ENCODE peak calls at places on chromosomes 6 and 20, in six cellular contexts. O is fibroblast of lung, J is HCT116, Q is heart left ventricle, Z is left lung, G is Peyer's patch. K is an unnamed sample.

GRCh38 chr6:118974790-118975189 is 39.8 kb upstream of the MCM9 start:
- DNase-seq in Z (no peak), G (no peak), Q (no peak), J (no peak), O (no peak), K (no peak)

GRCh38 chr6:129402244-129402643 is 307.7 kb downstream of the ARHGAP18 start:
- DNase-seq in Z (no peak), O (peak; percentile 5), J (no peak), Q (no peak), G (no peak), K (no peak)

GRCh38 chr6:22113046-22113766 is 183.6 kb downstream of the PRL start:
- DNase-seq in O (peak; percentile 100), J (peak; percentile 18), Z (peak; percentile 35), Q (no peak), G (no peak), K (peak; percentile 77)

GRCh38 chr6:15531973-15532372 is 130.9 kb downstream of the DTNBP1 start:
- DNase-seq in Z (no peak), J (no peak), G (no peak), Q (no peak), O (no peak), K (no peak)

GRCh38 chr20:46994341-46994740 is 99.7 kb downstream of the EYA2 start:
- DNase-seq in O (no peak), Z (no peak), J (no peak), Q (no peak), G (peak; percentile 18), K (no peak)

GRCh38 chr6:35568967-35569606 is 56.4 kb upstream of the TULP1 start:
- DNase-seq in O (no peak), Q (no peak), G (peak; percentile 48), J (no peak), Z (no peak), K (no peak)

GRCh38 chr6:134132494-134133141 is 80.2 kb upstream of the SLC2A12 start:
- DNase-seq in O (peak; percentile 81), Q (no peak), Z (no peak), J (no peak), G (no peak), K (no peak)

GRCh38 chr6:47780510-47781356 is 1.1 kb upstream of the OPN5 start:
- DNase-seq in J (peak; percentile 66), Z (no peak), G (no peak), Q (no peak), O (peak; percentile 67), K (peak; percentile 53)

GRCh38 chr20:5216663-5217062 is 89.9 kb downstream of the CDS2 start:
- DNase-seq in Z (no peak), G (no peak), J (no peak), O (no peak), Q (no peak), K (no peak)

DNA sequence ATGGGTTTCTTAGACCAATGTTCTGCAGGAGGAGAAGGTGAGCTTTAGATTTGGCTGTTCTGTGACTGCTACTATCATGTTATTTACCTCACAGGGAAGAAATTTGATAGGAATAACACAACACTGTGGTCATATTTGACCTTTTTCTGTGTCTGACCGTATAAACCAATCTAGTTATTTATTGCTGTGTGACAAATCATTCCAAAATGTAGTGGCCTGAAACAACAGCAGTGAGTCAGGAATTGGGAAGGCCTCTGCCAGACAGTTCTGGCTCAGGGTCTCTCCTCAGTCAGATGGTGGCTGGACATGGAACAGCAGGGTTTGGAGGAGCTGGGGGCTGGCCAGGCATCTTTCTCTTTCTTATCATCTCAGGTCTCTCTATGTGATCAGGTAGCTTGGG is 33.0 kb downstream of the RIPOR2 start:
- DNase-seq in J (peak; percentile 2), O (peak; percentile 91), G (no peak), Z (no peak), Q (no peak), K (no peak)
- H3K27ac ChIP-seq in J (no peak overlapping the region), O (no peak overlapping the region), G (no peak overlapping the region), Z (no peak overlapping the region), Q (no peak overlapping the region), K (no peak overlapping the region)

DNA sequence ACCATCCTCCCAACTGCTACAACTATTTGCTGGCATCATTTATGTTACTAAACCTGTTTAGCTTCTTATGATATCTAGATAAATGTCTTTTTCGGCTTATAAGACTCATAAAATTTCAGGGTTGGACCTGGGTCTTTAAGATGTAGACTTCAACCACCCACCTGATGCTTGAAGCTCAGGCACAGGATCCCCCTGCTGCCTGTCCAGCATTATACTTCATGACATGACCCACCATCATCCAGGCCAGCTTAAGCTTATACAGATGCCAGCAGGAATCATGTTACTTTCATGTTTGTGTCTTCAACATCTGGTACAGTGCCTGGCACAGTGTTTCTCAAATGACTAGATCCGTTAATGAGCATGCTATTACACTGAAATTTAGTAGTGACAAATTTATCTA is 47.4 kb downstream of the SLC17A5 start:
- DNase-seq in O (no peak), J (no peak), Q (no peak), Z (no peak), G (no peak), K (no peak)
- TF ChIP-seq CTCF in O (no peak), J (no peak), Q (no peak), Z (no peak), G (no peak), K (no peak)

DNA sequence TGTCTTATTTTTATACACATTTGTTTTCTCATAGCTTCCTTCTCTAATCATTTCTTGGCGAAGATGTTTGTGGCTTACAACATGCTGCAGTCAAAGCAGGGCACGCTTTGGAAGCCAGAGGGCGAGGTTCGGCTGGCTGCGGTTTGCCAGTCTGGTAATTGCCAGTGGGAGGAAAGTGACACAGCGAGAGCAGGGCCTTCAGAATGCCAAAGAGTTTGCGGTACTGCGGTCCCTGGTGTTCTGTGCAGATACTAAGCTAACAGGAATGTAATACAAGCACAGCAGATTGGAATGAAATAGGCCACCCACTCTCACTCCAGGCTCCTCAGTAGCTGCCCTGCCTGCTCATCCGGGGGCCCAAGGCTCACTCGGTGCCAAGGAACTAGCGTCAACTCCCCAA is 58.7 kb upstream of the TGM3 start:
- DNase-seq in Z (peak; percentile 35), J (no peak), Q (peak; percentile 28), O (peak; percentile 100), G (no peak), K (peak; percentile 89)
- H3K27ac ChIP-seq in Z (no peak overlapping the region), J (no peak overlapping the region), Q (no peak overlapping the region), O (peak overlapping the region; percentile 83), G (no peak overlapping the region), K (peak overlapping the region; percentile 80)

DNA sequence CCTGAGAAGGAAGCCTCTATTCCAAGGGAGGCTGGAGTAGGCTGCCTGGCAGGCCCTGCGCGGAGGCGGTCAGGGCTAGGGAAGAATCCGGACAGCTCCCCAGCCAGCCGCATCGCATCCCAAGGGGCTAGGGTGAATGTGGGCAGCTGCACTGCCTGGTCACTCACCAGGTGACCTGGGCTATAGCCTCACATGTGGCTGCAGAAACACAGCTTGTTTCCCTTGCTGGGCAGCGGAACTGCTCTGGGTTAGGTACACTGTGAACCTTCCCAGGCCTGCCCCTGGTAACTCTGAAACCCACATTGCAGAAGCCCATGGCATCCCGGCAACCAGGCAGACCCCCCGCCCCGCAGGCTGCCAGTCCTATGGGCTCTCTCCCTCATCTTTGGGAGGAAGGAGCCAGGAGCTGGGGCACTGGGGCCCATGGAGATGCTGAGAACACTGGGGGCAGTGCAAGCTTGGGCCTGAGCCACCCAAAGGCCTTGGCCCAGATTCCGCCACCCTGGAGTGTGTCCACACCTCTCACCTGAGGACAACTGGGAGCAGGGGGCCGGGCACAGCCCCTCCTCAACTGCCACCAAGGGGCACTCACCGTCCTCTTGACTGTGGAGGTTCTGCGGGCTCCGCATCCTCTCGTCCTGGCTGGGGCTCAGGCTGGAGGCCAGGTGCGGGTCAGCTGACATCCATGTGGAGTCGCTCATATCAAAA is 111.0 kb downstream of the NOL4L start:
- DNase-seq in J (no peak), Q (no peak), O (no peak), Z (peak; percentile 70), G (no peak), K (no peak)
- TF ChIP-seq CTCF in J (no peak), Q (no peak), O (no peak), Z (no peak), G (no peak), K (no peak)

K was measured in RWPE1.